ENCODE peak calls at places on chromosomes 16 and 17, in five cellular contexts. B, E, R, F and Y are unnamed samples.
A peak's percentile ranks its signal among the peaks of the same experiment; 100 is the strongest.

GRCh38 chr17:62965149-62965648 is 836 bp upstream of the TANC2 start:
- DNase-seq in R (peak; percentile 38), F (no peak), E (no peak), B (no peak), Y (no peak)

GRCh38 chr17:68433211-68433610 is 24.1 kb downstream of the WIPI1 start:
- DNase-seq in R (no peak), B (no peak), F (no peak), E (no peak), Y (no peak)

GRCh38 chr17:77774182-77774581 is 184.3 kb upstream of the TNRC6C start:
- DNase-seq in R (no peak), E (no peak), F (no peak), B (no peak), Y (no peak)

GRCh38 chr17:50630524-50631194 is 4.0 kb upstream of the ABCC3 start:
- DNase-seq in R (peak; percentile 82), F (peak; percentile 52), E (peak; percentile 51), B (peak; percentile 80), Y (peak; percentile 70)

GRCh38 chr17:65759532-65759931 is 198.1 kb upstream of the AXIN2 start:
- DNase-seq in R (no peak), F (no peak), B (no peak), E (no peak), Y (no peak)

GRCh38 chr17:61309857-61310256 is 89.8 kb upstream of the TBX2 start:
- DNase-seq in R (no peak), F (no peak), B (no peak), E (no peak), Y (no peak)

GRCh38 chr16:15435216-15435864 is 952 bp downstream of the BMERB1 start:
- DNase-seq in B (no peak), F (no peak), E (peak; percentile 35), R (no peak), Y (no peak)

GRCh38 chr16:28010671-28011070 is 52.8 kb downstream of the GSG1L start:
- DNase-seq in B (no peak), R (no peak), E (no peak), F (no peak), Y (no peak)

GRCh38 chr17:43932357-43932756 is 9.9 kb downstream of the PPY start:
- DNase-seq in B (no peak), R (no peak), E (no peak), F (no peak), Y (no peak)

GRCh38 chr17:50421308-50422031 is 4.5 kb upstream of the ACSF2 start:
- DNase-seq in B (peak; percentile 49), E (no peak), R (no peak), F (peak; percentile 12), Y (no peak)